ENCODE peak calls at places on chromosome 18, in five cellular contexts. One of them, this sample, is unnamed.

GRCh38 chr18:45844938-45845337 is 19.5 kb downstream of the SIGLEC15 start:
- DNase-seq in pancreas: no peak
- DNase-seq in neuronal stem cell: no peak
- DNase-seq in prostate gland: no peak
- DNase-seq in tibial nerve: no peak
- DNase-seq in this sample: no peak

GRCh38 chr18:8283901-8284585 is 325.2 kb upstream of the RAB12 start:
- DNase-seq in tibial nerve: no peak
- DNase-seq in neuronal stem cell: no peak
- DNase-seq in prostate gland: no peak
- DNase-seq in pancreas: no peak
- DNase-seq in this sample: no peak

GRCh38 chr18:702957-703659 is 9.3 kb downstream of the ENOSF1 start:
- DNase-seq in neuronal stem cell: no peak
- DNase-seq in tibial nerve: no peak
- DNase-seq in pancreas: no peak
- DNase-seq in prostate gland: no peak
- DNase-seq in this sample: peak; percentile 89

GRCh38 chr18:58716046-58716766 is 44.9 kb downstream of the MALT1 start:
- DNase-seq in neuronal stem cell: no peak
- DNase-seq in pancreas: no peak
- DNase-seq in tibial nerve: no peak
- DNase-seq in prostate gland: no peak
- DNase-seq in this sample: no peak

GRCh38 chr18:54774423-54774822 is 53.9 kb upstream of the RAB27B start:
- DNase-seq in pancreas: no peak
- DNase-seq in prostate gland: no peak
- DNase-seq in tibial nerve: no peak
- DNase-seq in neuronal stem cell: no peak
- DNase-seq in this sample: peak; percentile 19

GRCh38 chr18:32358075-32358474 is 112.6 kb downstream of the GAREM1 start:
- DNase-seq in tibial nerve: no peak
- DNase-seq in pancreas: no peak
- DNase-seq in prostate gland: no peak
- DNase-seq in neuronal stem cell: no peak
- DNase-seq in this sample: no peak

GRCh38 chr18:75213610-75214009 is 3.0 kb downstream of the TSHZ1 start:
- DNase-seq in prostate gland: no peak
- DNase-seq in neuronal stem cell: no peak
- DNase-seq in tibial nerve: no peak
- DNase-seq in pancreas: no peak
- DNase-seq in this sample: no peak

GRCh38 chr18:11689031-11689971 is at the start of gene GNAL:
- DNase-seq in pancreas: peak; percentile 76
- DNase-seq in prostate gland: peak; percentile 77
- DNase-seq in neuronal stem cell: peak; percentile 84
- DNase-seq in tibial nerve: peak; percentile 69
- DNase-seq in this sample: peak; percentile 92

GRCh38 chr18:70421471-70421870 is 132.6 kb downstream of the SOCS6 start:
- DNase-seq in tibial nerve: no peak
- DNase-seq in pancreas: no peak
- DNase-seq in neuronal stem cell: no peak
- DNase-seq in prostate gland: no peak
- DNase-seq in this sample: no peak

GRCh38 chr18:43886341-43886740 is 609.1 kb upstream of the SYT4 start:
- DNase-seq in neuronal stem cell: no peak
- DNase-seq in pancreas: no peak
- DNase-seq in tibial nerve: no peak
- DNase-seq in prostate gland: no peak
- DNase-seq in this sample: peak; percentile 3

GRCh38 chr18:864872-865273 is 39.8 kb upstream of the ADCYAP1 start:
- DNase-seq in prostate gland: peak; percentile 58
- DNase-seq in neuronal stem cell: peak; percentile 62
- DNase-seq in tibial nerve: peak; percentile 26
- DNase-seq in pancreas: peak; percentile 41
- DNase-seq in this sample: peak; percentile 72

GRCh38 chr18:51151568-51152511 is 45.6 kb downstream of the MEX3C start:
- DNase-seq in tibial nerve: no peak
- DNase-seq in pancreas: no peak
- DNase-seq in prostate gland: no peak
- DNase-seq in neuronal stem cell: no peak
- DNase-seq in this sample: no peak

GRCh38 chr18:33757037-33757436 is 179.0 kb downstream of the ASXL3 start:
- DNase-seq in neuronal stem cell: no peak
- DNase-seq in tibial nerve: no peak
- DNase-seq in prostate gland: no peak
- DNase-seq in pancreas: no peak
- DNase-seq in this sample: no peak

GRCh38 chr18:63683152-63683551 is 19.6 kb upstream of the SERPINB11 start:
- DNase-seq in prostate gland: peak; percentile 65
- DNase-seq in pancreas: no peak
- DNase-seq in tibial nerve: no peak
- DNase-seq in neuronal stem cell: peak; percentile 26
- DNase-seq in this sample: peak; percentile 57

GRCh38 chr18:77100751-77101355 is 31.7 kb downstream of the MBP start:
- DNase-seq in prostate gland: no peak
- DNase-seq in neuronal stem cell: no peak
- DNase-seq in pancreas: no peak
- DNase-seq in tibial nerve: no peak
- DNase-seq in this sample: no peak

GRCh38 chr18:56709463-56709862 is 58.3 kb downstream of the WDR7 start:
- DNase-seq in pancreas: no peak
- DNase-seq in prostate gland: no peak
- DNase-seq in neuronal stem cell: no peak
- DNase-seq in tibial nerve: no peak
- DNase-seq in this sample: peak; percentile 84

GRCh38 chr18:49966090-49966489 is 152.8 kb upstream of the ACAA2 start:
- DNase-seq in prostate gland: no peak
- DNase-seq in pancreas: no peak
- DNase-seq in neuronal stem cell: no peak
- DNase-seq in tibial nerve: no peak
- DNase-seq in this sample: no peak

GRCh38 chr18:60053747-60054304 is 154.0 kb downstream of the PMAIP1 start:
- DNase-seq in tibial nerve: no peak
- DNase-seq in prostate gland: no peak
- DNase-seq in pancreas: no peak
- DNase-seq in neuronal stem cell: no peak
- DNase-seq in this sample: peak; percentile 50

GRCh38 chr18:12336887-12337286 is 28.8 kb downstream of the TUBB6 start:
- DNase-seq in prostate gland: no peak
- DNase-seq in neuronal stem cell: no peak
- DNase-seq in pancreas: no peak
- DNase-seq in tibial nerve: no peak
- DNase-seq in this sample: no peak

GRCh38 chr18:8835556-8835955 is 130.2 kb downstream of the MTCL1 start:
- DNase-seq in neuronal stem cell: no peak
- DNase-seq in tibial nerve: no peak
- DNase-seq in prostate gland: no peak
- DNase-seq in pancreas: no peak
- DNase-seq in this sample: peak; percentile 91

GRCh38 chr18:68714707-68715496 is at the start of gene TMX3:
- DNase-seq in prostate gland: peak; percentile 83
- DNase-seq in pancreas: peak; percentile 87
- DNase-seq in neuronal stem cell: peak; percentile 90
- DNase-seq in tibial nerve: peak; percentile 72
- DNase-seq in this sample: peak; percentile 98
- H3K27ac ChIP-seq in prostate gland: peak within 1 kb of the TSS; percentile 61
- H3K27ac ChIP-seq in pancreas: peak within 1 kb of the TSS; percentile 70
- H3K27ac ChIP-seq in neuronal stem cell: peak within 1 kb of the TSS; percentile 62
- H3K27ac ChIP-seq in tibial nerve: peak within 1 kb of the TSS; percentile 87
- H3K27ac ChIP-seq in this sample: peak within 1 kb of the TSS; percentile 81

DNA sequence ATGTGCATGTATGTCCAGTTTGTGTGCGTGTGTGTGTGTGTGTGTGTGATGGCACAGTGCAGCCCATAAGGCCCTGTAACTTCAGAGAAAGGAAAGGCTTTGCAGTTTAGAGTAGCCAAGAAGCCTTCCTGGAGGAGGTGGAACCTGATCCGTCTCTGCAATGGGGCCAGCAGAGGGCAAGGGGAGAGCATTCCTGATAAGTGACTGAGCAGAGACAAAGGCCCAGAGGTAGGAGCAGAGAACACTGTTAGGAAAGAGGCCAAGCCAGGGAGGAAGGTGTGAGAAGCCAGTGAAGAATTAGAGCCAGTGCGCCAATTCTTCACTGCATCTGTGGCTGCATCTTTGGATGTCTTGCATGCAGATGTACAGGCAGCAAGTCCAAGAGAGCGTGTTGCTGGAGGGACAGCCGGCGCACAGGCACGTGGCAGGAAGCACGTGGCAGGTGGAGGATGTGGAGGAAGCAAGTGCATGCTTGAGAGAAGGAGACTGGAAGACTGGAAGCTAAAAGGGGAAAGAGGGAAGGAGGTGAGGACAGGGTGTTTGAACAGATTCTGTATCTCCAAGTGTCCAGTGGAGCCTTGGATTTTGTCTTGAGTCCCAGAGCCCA is 196.3 kb downstream of the CTIF start:
- DNase-seq in neuronal stem cell: no peak
- DNase-seq in prostate gland: no peak
- DNase-seq in pancreas: no peak
- DNase-seq in tibial nerve: no peak
- DNase-seq in this sample: peak; percentile 74
- H3K4me1 ChIP-seq in neuronal stem cell: peaks cover 21% of the 10 kb centered on the region
- H3K4me1 ChIP-seq in prostate gland: no peaks in the 10 kb centered on the region
- H3K4me1 ChIP-seq in pancreas: no peaks in the 10 kb centered on the region
- H3K4me1 ChIP-seq in tibial nerve: peaks cover 19% of the 10 kb centered on the region
- H3K4me1 ChIP-seq in this sample: peaks cover 55% of the 10 kb centered on the region

DNA sequence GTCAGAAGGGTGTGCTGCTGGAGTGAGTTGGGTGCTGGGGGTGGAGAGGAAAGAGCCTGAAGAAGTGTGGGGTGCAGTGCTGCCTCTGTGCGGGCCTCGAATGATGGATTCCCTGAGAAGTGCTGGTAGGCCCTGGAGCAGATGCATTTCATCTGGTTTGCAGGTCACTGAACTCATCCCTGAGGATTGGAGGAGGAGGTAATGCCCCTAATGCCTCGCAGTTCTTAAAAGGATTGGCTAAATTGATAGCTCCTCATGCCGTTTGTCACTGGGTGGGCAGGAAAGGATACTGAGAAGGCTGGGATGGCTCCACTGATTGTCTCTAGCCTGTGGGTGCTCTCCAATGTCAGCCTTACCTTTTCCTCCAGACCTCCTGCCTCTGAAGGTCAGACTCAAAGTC is 74.1 kb downstream of the CTIF start:
- DNase-seq in tibial nerve: no peak
- DNase-seq in prostate gland: no peak
- DNase-seq in neuronal stem cell: no peak
- DNase-seq in pancreas: no peak
- DNase-seq in this sample: no peak
- H3K27ac ChIP-seq in tibial nerve: peak overlapping the region; percentile 75
- H3K27ac ChIP-seq in prostate gland: peak overlapping the region; percentile 36
- H3K27ac ChIP-seq in neuronal stem cell: no peak overlapping the region
- H3K27ac ChIP-seq in pancreas: no peak overlapping the region
- H3K27ac ChIP-seq in this sample: no peak overlapping the region

GRCh38 chr18:35051978-35052377 is 10.8 kb downstream of the MAPRE2 start:
- DNase-seq in neuronal stem cell: no peak
- DNase-seq in prostate gland: no peak
- DNase-seq in tibial nerve: no peak
- DNase-seq in pancreas: no peak
- DNase-seq in this sample: no peak

GRCh38 chr18:35054401-35054800 is 13.2 kb downstream of the MAPRE2 start:
- DNase-seq in tibial nerve: no peak
- DNase-seq in prostate gland: no peak
- DNase-seq in neuronal stem cell: no peak
- DNase-seq in pancreas: no peak
- DNase-seq in this sample: no peak

GRCh38 chr18:35055726-35056125 is 14.5 kb downstream of the MAPRE2 start:
- DNase-seq in tibial nerve: no peak
- DNase-seq in prostate gland: no peak
- DNase-seq in pancreas: no peak
- DNase-seq in neuronal stem cell: no peak
- DNase-seq in this sample: no peak

GRCh38 chr18:35059280-35059927 is 18.2 kb downstream of the MAPRE2 start:
- DNase-seq in neuronal stem cell: no peak
- DNase-seq in pancreas: no peak
- DNase-seq in prostate gland: no peak
- DNase-seq in tibial nerve: no peak
- DNase-seq in this sample: no peak

DNA sequence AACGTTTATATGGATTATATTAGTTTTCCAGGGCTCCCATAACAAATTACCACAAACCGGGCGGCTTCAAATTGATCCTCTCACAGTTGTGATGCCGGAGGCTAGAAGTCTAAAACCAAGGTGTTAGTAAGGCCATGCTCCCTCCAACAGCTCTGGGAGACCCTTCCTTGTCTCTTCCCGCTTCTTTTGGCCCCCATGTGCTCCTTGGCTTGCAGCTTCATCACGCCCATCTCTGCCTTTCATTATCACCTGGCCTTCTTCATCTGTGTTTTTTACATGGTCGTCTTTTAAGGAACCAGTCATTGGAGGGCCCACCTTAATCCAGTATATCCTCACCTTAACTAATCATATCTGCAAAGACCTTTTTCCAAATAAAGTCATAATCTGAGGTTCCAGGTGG is 13.9 kb downstream of the MAPRE2 start:
- DNase-seq in pancreas: no peak
- DNase-seq in prostate gland: no peak
- DNase-seq in tibial nerve: no peak
- DNase-seq in neuronal stem cell: no peak
- DNase-seq in this sample: no peak
- H3K4me1 ChIP-seq in pancreas: peaks cover 15% of the 10 kb centered on the region
- H3K4me1 ChIP-seq in prostate gland: no peaks in the 10 kb centered on the region
- H3K4me1 ChIP-seq in tibial nerve: peaks cover 10% of the 10 kb centered on the region
- H3K4me1 ChIP-seq in neuronal stem cell: peaks cover 10% of the 10 kb centered on the region
- H3K4me1 ChIP-seq in this sample: peaks cover 11% of the 10 kb centered on the region

GRCh38 chr18:23196119-23197004 is 61.1 kb downstream of the CABLES1 start:
- DNase-seq in neuronal stem cell: no peak
- DNase-seq in pancreas: no peak
- DNase-seq in tibial nerve: no peak
- DNase-seq in prostate gland: no peak
- DNase-seq in this sample: no peak

GRCh38 chr18:23194969-23195957 is 60.0 kb downstream of the CABLES1 start:
- DNase-seq in neuronal stem cell: no peak
- DNase-seq in tibial nerve: no peak
- DNase-seq in pancreas: no peak
- DNase-seq in prostate gland: no peak
- DNase-seq in this sample: no peak

GRCh38 chr18:23191952-23192662 is 56.8 kb downstream of the CABLES1 start:
- DNase-seq in pancreas: no peak
- DNase-seq in prostate gland: no peak
- DNase-seq in neuronal stem cell: no peak
- DNase-seq in tibial nerve: no peak
- DNase-seq in this sample: peak; percentile 89

GRCh38 chr18:23193727-23194126 is 58.4 kb downstream of the CABLES1 start:
- DNase-seq in pancreas: no peak
- DNase-seq in neuronal stem cell: no peak
- DNase-seq in prostate gland: no peak
- DNase-seq in tibial nerve: no peak
- DNase-seq in this sample: no peak

GRCh38 chr18:23194150-23194968 is 59.1 kb downstream of the CABLES1 start:
- DNase-seq in prostate gland: no peak
- DNase-seq in pancreas: no peak
- DNase-seq in tibial nerve: no peak
- DNase-seq in neuronal stem cell: no peak
- DNase-seq in this sample: no peak
- H3K27ac ChIP-seq in prostate gland: no peak overlapping the region
- H3K27ac ChIP-seq in pancreas: peak overlapping the region; percentile 6
- H3K27ac ChIP-seq in tibial nerve: peak overlapping the region; percentile 32
- H3K27ac ChIP-seq in neuronal stem cell: no peak overlapping the region
- H3K27ac ChIP-seq in this sample: no peak overlapping the region

This sample was measured in osteoblast.